ENCODE peak calls at places on chromosomes 1 and 21, in five cellular contexts. G, K, H, J and B are unnamed samples.

GRCh38 chr1:37808369-37809319 is 636 bp upstream of the YRDC start:
- DNase-seq in G (peak), K (peak), H (peak), J (peak), B (peak)

GRCh38 chr21:43597052-43597451 is 62.2 kb downstream of the HSF2BP start:
- DNase-seq in G (peak), K (no peak), H (peak), J (no peak), B (peak)

GRCh38 chr1:74180490-74180889 is 17.5 kb downstream of the LRRIQ3 start:
- DNase-seq in G (peak), K (no peak), H (peak), J (no peak), B (peak)

GRCh38 chr1:2952992-2953391 is 68.3 kb upstream of the ACTRT2 start:
- DNase-seq in G (no peak), K (peak), H (no peak), J (no peak), B (no peak)

GRCh38 chr1:171488190-171488929 is 3.0 kb downstream of the PRRC2C start:
- DNase-seq in G (no peak), K (no peak), H (no peak), J (no peak), B (no peak)

GRCh38 chr1:20588634-20589225 is at the start of gene CDA:
- DNase-seq in G (no peak), K (no peak), H (no peak), J (peak), B (no peak)

GRCh38 chr1:219416598-219417238 is 196.2 kb downstream of the ZC3H11B start:
- DNase-seq in G (peak), K (no peak), H (peak), J (peak), B (peak)

GRCh38 chr1:26959722-26960624 is at the start of gene KDF1:
- DNase-seq in G (no peak), K (no peak), H (no peak), J (no peak), B (no peak)

GRCh38 chr1:156143765-156144489 is 9.5 kb upstream of the SEMA4A start:
- DNase-seq in G (no peak), K (no peak), H (no peak), J (no peak), B (peak)

GRCh38 chr1:105909811-105910210 is 1146.7 kb upstream of the PRMT6 start:
- DNase-seq in G (no peak), K (no peak), H (no peak), J (no peak), B (no peak)
- H3K4me3 ChIP-seq in G (no peak), K (no peak), H (no peak), J (no peak), B (no peak)

DNA sequence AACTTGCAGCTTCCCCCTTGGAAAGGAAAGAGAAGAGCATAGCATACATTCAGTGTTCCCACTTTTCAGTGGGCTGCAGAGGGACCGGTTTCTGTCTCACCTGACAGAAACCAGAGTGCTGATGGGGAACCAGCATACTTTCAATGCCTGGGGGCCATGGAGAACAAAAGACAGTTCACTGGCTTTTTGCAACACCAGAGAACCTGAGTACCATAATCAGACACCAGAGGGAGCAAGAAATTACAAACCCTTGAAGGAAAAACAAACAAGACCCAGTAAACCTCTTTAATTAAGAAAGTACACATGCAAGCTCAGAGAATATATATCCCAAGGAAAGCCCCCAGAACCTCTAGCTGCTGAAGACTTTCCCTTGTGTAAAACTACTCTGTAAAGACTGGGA is 51.1 kb downstream of the CSMD2 start:
- DNase-seq in G (peak), K (no peak), H (no peak), J (no peak), B (peak)
- TF ChIP-seq CTCF in G (peak), K (peak), H (no peak), J (peak), B (peak)

GRCh38 chr21:42251654-42252053 is 32.7 kb downstream of the ABCG1 start:
- DNase-seq in G (no peak), K (no peak), H (no peak), J (no peak), B (no peak)

GRCh38 chr21:42252778-42253340 is 33.9 kb downstream of the ABCG1 start:
- DNase-seq in G (no peak), K (no peak), H (no peak), J (no peak), B (no peak)

GRCh38 chr21:42252267-42252666 is 33.3 kb downstream of the ABCG1 start:
- DNase-seq in G (no peak), K (no peak), H (no peak), J (no peak), B (no peak)

GRCh38 chr21:42248783-42249597 is 30.1 kb downstream of the ABCG1 start:
- DNase-seq in G (no peak), K (no peak), H (no peak), J (no peak), B (no peak)

DNA sequence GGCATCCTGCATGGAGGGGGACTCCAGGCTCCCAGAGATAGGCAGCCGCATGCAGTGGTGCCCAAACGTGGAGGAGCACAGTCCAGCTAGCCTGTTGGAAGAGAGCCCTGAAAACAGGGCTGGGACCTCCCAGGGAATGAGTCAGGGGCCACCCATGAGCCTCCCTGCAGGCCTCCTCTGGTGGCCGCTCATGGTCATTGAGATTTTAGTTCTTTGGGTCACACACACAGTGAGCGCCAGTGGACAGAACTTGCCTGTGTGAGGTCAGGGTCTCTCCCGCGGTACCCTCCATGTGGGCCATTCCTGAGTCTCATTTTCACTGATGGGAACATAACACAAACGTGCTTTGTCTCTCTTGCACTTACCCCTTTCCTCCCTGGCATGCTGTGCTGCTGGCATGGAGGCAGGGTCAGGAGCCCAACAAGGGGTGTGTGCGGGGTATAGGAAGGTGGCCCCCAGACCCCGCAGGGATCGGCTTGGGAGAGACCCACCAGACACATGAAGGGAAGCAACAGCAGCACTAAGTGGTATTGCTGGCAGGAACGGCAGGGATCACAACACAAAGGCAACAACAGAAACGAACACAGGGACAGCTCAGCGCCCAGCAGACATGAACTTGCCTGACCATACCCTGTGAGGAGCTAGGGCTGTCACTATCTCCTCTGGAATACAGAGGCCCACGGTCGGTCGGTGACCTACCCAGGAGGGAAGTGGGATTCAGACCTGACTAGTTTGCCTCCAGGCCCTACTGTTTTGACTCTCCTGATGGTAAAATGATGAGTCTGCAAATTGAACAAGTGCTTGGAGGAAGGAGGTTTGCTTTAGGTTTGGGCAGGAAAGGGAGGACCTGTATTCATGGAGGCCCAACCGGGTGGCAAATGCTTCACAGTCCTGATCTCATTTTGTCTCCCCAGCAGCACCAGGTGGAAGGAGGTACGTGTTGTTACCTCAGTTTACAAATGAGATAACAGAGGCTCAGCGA is 31.8 kb downstream of the ABCG1 start:
- DNase-seq in G (no peak), K (no peak), H (no peak), J (no peak), B (no peak)
- H3K4me3 ChIP-seq in G (no peak), K (no peak), H (no peak), J (no peak), B (no peak)

DNA sequence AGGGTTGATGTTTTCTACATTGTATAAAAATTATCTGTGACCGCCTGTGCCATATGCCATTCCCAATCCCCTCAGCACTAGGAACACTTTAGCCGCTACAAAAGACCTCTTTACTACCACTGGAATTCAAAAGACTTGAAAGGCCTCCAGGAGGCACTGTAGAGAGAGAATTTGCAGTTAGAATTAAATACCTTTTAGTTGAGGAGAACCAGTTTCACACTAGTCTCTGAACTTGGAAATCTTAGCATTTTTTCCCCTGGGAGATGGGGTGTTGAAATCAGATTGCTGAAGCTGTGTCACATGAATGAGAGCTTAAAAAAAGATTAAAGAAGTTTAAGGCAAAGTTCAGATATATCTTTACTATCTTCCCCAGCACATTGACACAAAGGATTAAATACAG is 291.0 kb downstream of the ADGRL2 start:
- DNase-seq in G (peak), K (no peak), H (peak), J (no peak), B (peak)
- TF ChIP-seq CTCF in G (peak), K (no peak), H (no peak), J (no peak), B (no peak)

GRCh38 chr1:9798236-9799130 is 25.3 kb downstream of the CLSTN1 start:
- DNase-seq in G (peak), K (no peak), H (peak), J (peak), B (no peak)
- H3K4me3 ChIP-seq in G (no peak), K (no peak), H (no peak), J (no peak), B (no peak)

DNA sequence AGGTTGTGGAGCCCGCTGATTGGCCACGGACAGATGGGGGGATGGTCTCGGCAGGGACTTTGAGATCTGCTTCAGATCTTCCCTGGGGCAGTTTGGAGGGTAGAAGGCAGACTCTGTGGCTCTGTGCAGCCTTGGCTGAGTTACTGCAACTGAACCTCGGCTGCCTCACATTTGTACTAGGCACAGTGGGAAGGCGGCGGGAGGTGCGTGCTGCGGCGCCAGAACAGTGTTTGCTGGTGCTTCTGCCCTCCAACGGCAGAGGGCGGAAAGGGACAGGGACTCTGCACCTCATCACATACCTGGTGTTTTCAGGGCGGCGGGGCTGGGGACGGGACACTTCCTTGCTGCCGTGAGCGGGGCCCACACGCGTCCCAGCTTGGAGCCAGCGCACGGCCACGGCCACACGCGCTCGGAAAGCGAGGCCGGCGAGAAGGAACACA is 26.2 kb downstream of the SLC66A1 start:
- DNase-seq in G (peak), K (no peak), H (no peak), J (no peak), B (no peak)
- TF ChIP-seq CTCF in G (peak), K (peak), H (no peak), J (no peak), B (no peak)

DNA sequence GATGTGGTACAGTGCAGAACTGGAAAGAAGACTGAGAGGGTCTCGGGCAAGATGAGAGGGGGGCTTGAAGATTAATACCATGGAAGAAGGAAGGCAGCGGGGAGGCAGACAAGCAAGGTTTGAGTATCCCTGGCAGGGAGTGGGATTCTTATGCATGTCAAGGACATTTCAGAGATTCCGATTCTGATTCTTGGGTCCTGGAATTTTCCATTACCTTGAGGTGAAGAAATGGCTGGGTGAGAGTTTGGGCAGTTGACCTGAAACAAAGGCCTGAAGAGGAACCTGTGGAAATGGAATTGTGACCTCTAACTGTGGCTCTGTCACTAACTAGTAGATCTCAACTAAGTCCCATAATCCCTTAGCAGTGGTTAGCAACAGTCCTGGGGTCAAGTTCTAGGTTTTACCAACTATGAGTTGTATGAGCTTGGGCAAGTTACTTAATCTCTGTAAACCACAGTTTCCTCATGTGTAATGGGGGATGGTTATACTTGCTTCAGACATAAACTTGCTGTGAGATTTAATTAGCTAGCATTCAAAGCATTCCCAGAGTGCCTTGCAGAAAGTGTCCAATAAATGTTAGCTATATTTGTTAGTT is 8.6 kb upstream of the ACTN2 start:
- DNase-seq in G (peak), K (no peak), H (no peak), J (no peak), B (no peak)
- H3K4me3 ChIP-seq in G (no peak), K (no peak), H (no peak), J (no peak), B (no peak)